ENCODE peak calls at places on chromosome 4, in seven cellular contexts. Z, T, L, W, U, S and G are unnamed samples. For H3K36me3, the result is how much of the 10 kb centered on the place peaks cover.

GRCh38 chr4:142379277-142380051 is 466.6 kb downstream of the INPP4B start:
- DNase-seq in Z (no peak), T (no peak), L (no peak), W (no peak), U (no peak), S (no peak), G (no peak)

GRCh38 chr4:8044699-8045098 is 105.0 kb upstream of the AFAP1 start:
- DNase-seq in Z (no peak), T (no peak), L (peak), W (no peak), U (no peak), S (no peak), G (no peak)

GRCh38 chr4:68152411-68152810 is 22.7 kb upstream of the TMPRSS11F start:
- DNase-seq in Z (no peak), T (no peak), L (no peak), W (peak), U (no peak), S (no peak), G (no peak)

GRCh38 chr4:58514299-58514698 is 1404.1 kb upstream of the IGFBP7 start:
- DNase-seq in Z (no peak), T (no peak), L (no peak), W (no peak), U (no peak), S (no peak), G (no peak)

GRCh38 chr4:152965614-152966013 is 29.5 kb downstream of the FHDC1 start:
- DNase-seq in Z (no peak), T (no peak), L (no peak), W (no peak), U (no peak), S (no peak), G (no peak)

GRCh38 chr4:86547140-86547539 is 47.0 kb upstream of the PTPN13 start:
- DNase-seq in Z (no peak), T (no peak), L (no peak), W (no peak), U (no peak), S (no peak), G (no peak)

GRCh38 chr4:1310796-1311715 is 21.4 kb downstream of the MAEA start:
- DNase-seq in Z (no peak), T (no peak), L (no peak), W (no peak), U (no peak), S (no peak), G (no peak)

GRCh38 chr4:152778656-152779512 is 646 bp downstream of the TIGD4 start:
- DNase-seq in Z (no peak), T (no peak), L (peak), W (peak), U (peak), S (peak), G (no peak)

GRCh38 chr4:689498-690122 is 659 bp upstream of the SLC49A3 start:
- DNase-seq in Z (peak), T (no peak), L (no peak), W (no peak), U (no peak), S (no peak), G (no peak)

GRCh38 chr4:24024157-24024556 is 134.3 kb upstream of the PPARGC1A start:
- DNase-seq in Z (no peak), T (no peak), L (no peak), W (no peak), U (no peak), S (no peak), G (no peak)

GRCh38 chr4:7041851-7042696 is 1.1 kb upstream of the TADA2B start:
- DNase-seq in Z (peak), T (no peak), L (peak), W (no peak), U (peak), S (peak), G (peak)

GRCh38 chr4:38601244-38601915 is 62.6 kb upstream of the KLF3 start:
- DNase-seq in Z (no peak), T (no peak), L (no peak), W (no peak), U (no peak), S (no peak), G (peak)

GRCh38 chr4:112145820-112146813 is 863 bp downstream of the FAM241A start:
- DNase-seq in Z (no peak), T (no peak), L (peak), W (peak), U (peak), S (peak), G (peak)
- TF ChIP-seq CTCF in Z (no peak), T (peak), L (no peak), W (no peak), U (no peak), S (peak), G (no peak)

GRCh38 chr4:140080883-140081282 is 73.1 kb downstream of the MAML3 start:
- DNase-seq in Z (no peak), T (no peak), L (no peak), W (no peak), U (no peak), S (no peak), G (no peak)

GRCh38 chr4:140076307-140076706 is 77.7 kb downstream of the MAML3 start:
- DNase-seq in Z (no peak), T (no peak), L (no peak), W (no peak), U (no peak), S (no peak), G (no peak)

GRCh38 chr4:140081582-140082398 is 72.2 kb downstream of the MAML3 start:
- DNase-seq in Z (no peak), T (no peak), L (no peak), W (no peak), U (no peak), S (no peak), G (no peak)

GRCh38 chr4:140082399-140082758 is 71.6 kb downstream of the MAML3 start:
- DNase-seq in Z (no peak), T (no peak), L (no peak), W (no peak), U (no peak), S (no peak), G (no peak)

GRCh38 chr4:140078366-140078765 is 75.6 kb downstream of the MAML3 start:
- DNase-seq in Z (no peak), T (no peak), L (no peak), W (no peak), U (peak), S (peak), G (no peak)
- H3K36me3 ChIP-seq in Z (under half), T (under half), L (under half), W (under half), U (under half), S (under half), G (under half)

GRCh38 chr4:123603165-123603564 is 206.6 kb downstream of the SPRY1 start:
- DNase-seq in Z (no peak), T (no peak), L (peak), W (no peak), U (no peak), S (no peak), G (no peak)

GRCh38 chr4:123606336-123606735 is 209.7 kb downstream of the SPRY1 start:
- DNase-seq in Z (no peak), T (no peak), L (no peak), W (no peak), U (no peak), S (no peak), G (no peak)

GRCh38 chr4:123609829-123610228 is 213.2 kb downstream of the SPRY1 start:
- DNase-seq in Z (no peak), T (no peak), L (no peak), W (no peak), U (no peak), S (no peak), G (no peak)

GRCh38 chr4:123602007-123602406 is 205.4 kb downstream of the SPRY1 start:
- DNase-seq in Z (no peak), T (no peak), L (no peak), W (no peak), U (no peak), S (no peak), G (no peak)

DNA sequence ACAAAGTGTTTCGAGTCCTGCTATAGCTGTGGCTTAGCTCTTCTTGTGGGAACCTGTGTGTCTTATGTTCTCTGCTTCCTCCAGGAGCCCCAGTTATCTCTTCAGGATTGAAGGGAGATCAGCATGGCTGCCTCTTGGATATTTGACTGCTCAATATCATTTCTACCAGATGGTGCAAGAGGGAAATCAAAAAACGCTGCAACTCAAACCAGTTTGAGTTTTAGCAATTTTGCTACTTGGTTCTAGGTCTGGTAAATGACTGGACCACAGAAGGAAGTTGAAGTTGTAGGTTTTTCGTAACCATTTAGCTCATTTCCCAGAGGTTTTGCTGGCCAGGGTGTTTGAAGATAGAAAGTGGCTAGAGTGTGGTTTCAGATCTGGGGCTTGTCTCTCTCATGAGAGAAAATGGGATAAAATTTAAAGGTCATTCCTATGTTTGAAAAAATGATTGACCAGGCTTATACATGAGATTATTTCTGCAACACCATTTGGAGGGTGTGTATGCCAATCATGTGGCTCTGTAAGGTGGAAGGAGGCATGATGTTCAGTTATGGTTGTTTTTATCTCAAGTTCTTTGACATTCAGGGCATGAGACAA is 210.4 kb downstream of the SPRY1 start:
- DNase-seq in Z (no peak), T (no peak), L (no peak), W (no peak), U (no peak), S (no peak), G (no peak)
- H3K27ac ChIP-seq in Z (no peak), T (no peak), L (no peak), W (no peak), U (no peak), S (no peak), G (no peak)

DNA sequence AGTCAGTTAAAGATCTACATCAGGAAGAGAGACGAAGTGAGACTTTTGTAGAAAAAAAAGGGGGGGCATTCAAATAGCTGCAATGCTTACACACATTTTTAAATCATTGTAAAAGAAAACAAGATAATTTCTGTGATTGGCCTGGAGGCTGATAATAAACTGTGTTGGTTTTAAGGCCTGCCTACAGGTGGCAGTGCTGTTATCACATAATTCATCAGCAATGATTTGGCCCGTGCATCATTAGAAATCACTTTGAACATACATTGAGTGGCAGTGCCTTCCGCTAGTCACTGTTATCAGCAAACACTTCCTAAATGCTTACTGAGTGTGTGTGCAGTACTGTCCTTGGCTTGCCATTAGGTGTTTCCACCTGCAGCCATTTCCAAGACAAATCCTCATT is 831.9 kb downstream of the TRIML1 start:
- DNase-seq in Z (no peak), T (no peak), L (no peak), W (peak), U (no peak), S (no peak), G (no peak)
- TF ChIP-seq CTCF in Z (no peak), T (no peak), L (no peak), W (peak), U (no peak), S (peak), G (peak)